ENCODE peak calls at places on chromosomes 12 and 14, in nine cellular contexts. Q is stimulated activated CD4-positive, alpha-beta T cell treated with anti-CD3 and anti-CD28 coated beads, Interleukin-2, amount 100 ng/mL, for 48 hours; G is anterior cingulate cortex; H is cardiac muscle cell; U is NCI-H2107; B is neuronal stem cell; C is T-helper 9 cell; V is lower lobe of right lung; K is GM04503. P is an unnamed sample.

GRCh38 chr12:132025526-132025925 is 75.8 kb downstream of the EP400 start:
- DNase-seq in H (no peak), U (no peak), Q (no peak), K (no peak), G (no peak), B (no peak), V (no peak), C (no peak), P (no peak)

GRCh38 chr12:89391726-89392336 is 39.5 kb upstream of the DUSP6 start:
- DNase-seq in C (no peak), K (no peak), H (no peak), G (no peak), Q (no peak), B (no peak), U (no peak), V (no peak), P (no peak)

GRCh38 chr14:100304825-100305445 is 1.3 kb downstream of the SLC25A29 start:
- DNase-seq in G (peak), V (peak), Q (no peak), U (peak), C (no peak), H (peak), K (no peak), B (no peak), P (peak)

GRCh38 chr12:34163443-34163842 is 141.1 kb downstream of the ALG10 start:
- DNase-seq in U (no peak), C (no peak), G (no peak), H (no peak), Q (no peak), K (no peak), V (no peak), B (no peak), P (no peak)

GRCh38 chr14:65332141-65332871 is 80.2 kb upstream of the FUT8 start:
- DNase-seq in K (no peak), C (no peak), V (no peak), G (no peak), Q (no peak), B (no peak), H (no peak), U (no peak), P (no peak)

GRCh38 chr12:46124132-46124847 is 133.9 kb upstream of the SCAF11 start:
- DNase-seq in H (no peak), U (no peak), K (no peak), G (no peak), Q (no peak), B (no peak), C (no peak), V (no peak), P (no peak)

GRCh38 chr14:50099335-50099734 is 17.0 kb downstream of the VCPKMT start:
- DNase-seq in C (no peak), G (no peak), H (no peak), Q (no peak), B (no peak), V (no peak), K (no peak), U (no peak), P (no peak)

GRCh38 chr14:90658541-90658967 is 157.7 kb downstream of the TTC7B start:
- DNase-seq in G (no peak), H (peak), C (no peak), Q (no peak), B (no peak), K (no peak), U (no peak), V (no peak), P (no peak)

GRCh38 chr12:50283924-50284236 is 560 bp upstream of the LIMA1 start:
- DNase-seq in V (no peak), C (no peak), B (no peak), Q (no peak), U (no peak), H (peak), G (no peak), K (no peak), P (peak)

GRCh38 chr12:130768120-130768519 is 52.0 kb upstream of the RIMBP2 start:
- DNase-seq in H (no peak), B (no peak), G (no peak), K (no peak), U (no peak), Q (no peak), V (no peak), C (no peak), P (no peak)

GRCh38 chr14:99889268-99889667 is 96.1 kb downstream of the EML1 start:
- DNase-seq in Q (no peak), H (no peak), U (no peak), K (no peak), C (no peak), G (no peak), V (no peak), B (peak), P (no peak)

GRCh38 chr12:66409195-66409871 is 107.0 kb downstream of the HELB start:
- DNase-seq in Q (peak), C (peak), U (no peak), B (peak), G (no peak), H (peak), V (no peak), K (no peak), P (no peak)

P was measured in NCI-H146.